ENCODE peak calls at places on chromosomes 4 and X, in seven cellular contexts. M, X, T, C, W, J and I are unnamed samples.
A peak's percentile ranks its signal among the peaks of the same experiment; 100 is the strongest.

GRCh38 chr4:101415962-101416361 is 68.6 kb upstream of the PPP3CA start:
- DNase-seq in X (no peak), W (no peak), M (no peak), T (no peak), J (no peak), C (no peak), I (no peak)

GRCh38 chr4:89161841-89162240 is 50.5 kb downstream of the TIGD2 start:
- DNase-seq in W (peak; percentile 24), M (no peak), X (peak; percentile 44), T (no peak), C (no peak), J (no peak), I (peak; percentile 10)

GRCh38 chr4:5639556-5639955 is 68.8 kb downstream of the EVC2 start:
- DNase-seq in T (no peak), X (no peak), J (no peak), M (no peak), W (no peak), C (no peak), I (no peak)

GRCh38 chr4:93897559-93897958 is 69.0 kb downstream of the ATOH1 start:
- DNase-seq in W (peak; percentile 6), T (no peak), C (no peak), M (no peak), X (peak; percentile 2), J (no peak), I (peak; percentile 4)

GRCh38 chr4:100483796-100484195 is 34.0 kb downstream of the EMCN start:
- DNase-seq in W (no peak), T (no peak), M (no peak), X (no peak), C (no peak), J (no peak), I (no peak)

GRCh38 chr4:142534994-142535393 is 311.1 kb downstream of the INPP4B start:
- DNase-seq in T (no peak), M (no peak), C (no peak), J (no peak), X (peak; percentile 56), W (peak; percentile 60), I (peak; percentile 27)

GRCh38 chrX:69505772-69506616 is 1.9 kb downstream of the NALF2 start:
- DNase-seq in W (no peak), J (no peak), M (no peak), T (no peak), C (no peak), X (no peak), I (no peak)

GRCh38 chr4:19227701-19228100 is 1024.0 kb upstream of the SLIT2 start:
- DNase-seq in M (no peak), C (no peak), J (no peak), X (peak; percentile 61), T (no peak), W (peak; percentile 54), I (no peak)

GRCh38 chrX:44975666-44976263 is 102.8 kb downstream of the KDM6A start:
- DNase-seq in W (peak; percentile 13), J (no peak), C (no peak), T (no peak), M (no peak), X (no peak), I (peak; percentile 1)

GRCh38 chrX:136028383-136028984 is 43.2 kb downstream of the SLC9A6 start:
- DNase-seq in J (no peak), W (peak; percentile 69), T (no peak), X (peak; percentile 78), M (no peak), C (no peak), I (peak; percentile 31)

GRCh38 chrX:110442631-110443030 is 84.0 kb downstream of the RTL9 start:
- DNase-seq in T (no peak), J (no peak), C (no peak), M (peak; percentile 31), X (peak; percentile 65), W (peak; percentile 47), I (peak; percentile 48)

GRCh38 chrX:13761606-13762005 is 27.1 kb downstream of the OFD1 start:
- DNase-seq in W (peak; percentile 8), C (no peak), M (no peak), J (no peak), T (no peak), X (no peak), I (no peak)

GRCh38 chr4:107823870-107824366 is 814 bp upstream of the SGMS2 start:
- DNase-seq in X (no peak), C (no peak), T (no peak), M (no peak), W (no peak), J (no peak), I (no peak)

GRCh38 chrX:136457303-136457917 is 30.3 kb upstream of the BRS3 start:
- DNase-seq in J (no peak), W (no peak), X (peak; percentile 10), M (no peak), T (no peak), C (no peak), I (no peak)

GRCh38 chr4:75248770-75249467 is 265.3 kb downstream of the RCHY1 start:
- DNase-seq in M (no peak), J (no peak), C (no peak), T (no peak), X (peak; percentile 4), W (no peak), I (peak; percentile 75)

GRCh38 chrX:44060221-44060620 is 87.0 kb upstream of the NDP start:
- DNase-seq in X (peak; percentile 51), C (no peak), M (no peak), W (no peak), T (no peak), J (no peak), I (no peak)

GRCh38 chr4:182809417-182810102 is 107.6 kb downstream of the DCTD start:
- DNase-seq in M (peak; percentile 70), C (no peak), T (no peak), J (no peak), W (peak; percentile 6), X (peak; percentile 22), I (peak; percentile 57)

GRCh38 chrX:102044496-102044895 is 81.0 kb upstream of the TCEAL2 start:
- DNase-seq in C (no peak), J (no peak), M (no peak), T (no peak), W (no peak), X (no peak), I (no peak)

GRCh38 chrX:39950035-39950688 is 147.6 kb downstream of the BCOR start:
- DNase-seq in W (peak; percentile 59), X (peak; percentile 72), M (no peak), C (no peak), J (no peak), T (no peak), I (no peak)

GRCh38 chrX:36266155-36266554 is 346.6 kb downstream of the CFAP47 start:
- DNase-seq in M (no peak), T (no peak), J (no peak), W (no peak), X (no peak), C (no peak), I (no peak)

GRCh38 chr4:6250235-6250983 is 19.2 kb upstream of the WFS1 start:
- DNase-seq in J (no peak), T (no peak), X (peak; percentile 63), M (peak; percentile 39), W (peak; percentile 64), C (no peak), I (peak; percentile 55)

GRCh38 chr4:139279723-139280620 is at the start of gene MGARP:
- DNase-seq in C (peak; percentile 19), T (no peak), X (peak; percentile 20), W (peak; percentile 50), J (no peak), M (no peak), I (no peak)

GRCh38 chr4:10102193-10102980 is 14.2 kb downstream of the WDR1 start:
- DNase-seq in T (no peak), M (peak; percentile 82), J (no peak), C (no peak), X (no peak), W (no peak), I (no peak)

GRCh38 chr4:10611673-10612072 is 72.9 kb downstream of the CLNK start:
- DNase-seq in J (no peak), T (no peak), W (peak; percentile 96), X (peak; percentile 93), C (no peak), M (no peak), I (peak; percentile 96)

GRCh38 chrX:134622056-134622812 is 36.0 kb downstream of the PLAC1 start:
- DNase-seq in T (no peak), C (no peak), W (peak; percentile 87), M (no peak), J (no peak), X (peak; percentile 96), I (peak; percentile 88)

GRCh38 chr4:54954656-54955388 is 170.6 kb downstream of the KDR start:
- DNase-seq in M (no peak), W (no peak), C (no peak), X (peak; percentile 56), J (no peak), T (no peak), I (no peak)

GRCh38 chr4:19857405-19857804 is 394.3 kb upstream of the SLIT2 start:
- DNase-seq in T (no peak), X (no peak), J (no peak), W (peak; percentile 29), M (no peak), C (no peak), I (peak; percentile 6)

GRCh38 chrX:42976729-42977366 is 198.9 kb upstream of the PPP1R2C start:
- DNase-seq in J (no peak), T (no peak), W (no peak), C (no peak), X (no peak), M (peak; percentile 7), I (no peak)

GRCh38 chrX:29641461-29641860 is 573.9 kb upstream of the MAGEB2 start:
- DNase-seq in W (no peak), T (no peak), C (no peak), X (no peak), M (no peak), J (no peak), I (no peak)

GRCh38 chrX:151098996-151099395 is 77.4 kb upstream of the GPR50 start:
- DNase-seq in W (no peak), T (no peak), C (no peak), J (no peak), X (peak; percentile 1), M (no peak), I (no peak)

GRCh38 chr4:29295280-29295679 is 1424.9 kb upstream of the PCDH7 start:
- DNase-seq in M (no peak), C (no peak), W (peak; percentile 43), X (no peak), T (no peak), J (no peak), I (no peak)